ENCODE peak calls at places on chromosome 12, in six cellular contexts. One of them, this sample, is unnamed.
A peak's percentile ranks its signal among the peaks of the same experiment; 100 is the strongest.

GRCh38 chr12:104426926-104427546 is 29.7 kb upstream of the CHST11 start:
- DNase-seq in activated CD4-positive, CD25-positive, alpha-beta regulatory T cell treated with anti-CD3 and anti-CD28 coated beads, Interleukin-2, amount 50 U/mL, for 72 hours: no peak
- DNase-seq in tibial nerve: no peak
- DNase-seq in psoas muscle: no peak
- DNase-seq in anterior cingulate cortex: no peak
- DNase-seq in aorta: no peak
- DNase-seq in this sample: peak; percentile 36

GRCh38 chr12:102425109-102426009 is 55.0 kb downstream of the IGF1 start:
- DNase-seq in activated CD4-positive, CD25-positive, alpha-beta regulatory T cell treated with anti-CD3 and anti-CD28 coated beads, Interleukin-2, amount 50 U/mL, for 72 hours: no peak
- DNase-seq in tibial nerve: no peak
- DNase-seq in psoas muscle: no peak
- DNase-seq in anterior cingulate cortex: no peak
- DNase-seq in aorta: no peak
- DNase-seq in this sample: no peak

GRCh38 chr12:19064713-19065112 is 64.8 kb upstream of the PLEKHA5 start:
- DNase-seq in activated CD4-positive, CD25-positive, alpha-beta regulatory T cell treated with anti-CD3 and anti-CD28 coated beads, Interleukin-2, amount 50 U/mL, for 72 hours: no peak
- DNase-seq in tibial nerve: no peak
- DNase-seq in psoas muscle: no peak
- DNase-seq in anterior cingulate cortex: no peak
- DNase-seq in aorta: no peak
- DNase-seq in this sample: no peak

GRCh38 chr12:26783133-26783531 is 49.9 kb downstream of the ITPR2 start:
- DNase-seq in activated CD4-positive, CD25-positive, alpha-beta regulatory T cell treated with anti-CD3 and anti-CD28 coated beads, Interleukin-2, amount 50 U/mL, for 72 hours: no peak
- DNase-seq in tibial nerve: no peak
- DNase-seq in psoas muscle: no peak
- DNase-seq in anterior cingulate cortex: no peak
- DNase-seq in aorta: no peak
- DNase-seq in this sample: no peak

GRCh38 chr12:103571286-103571685 is 15.8 kb upstream of the STAB2 start:
- DNase-seq in activated CD4-positive, CD25-positive, alpha-beta regulatory T cell treated with anti-CD3 and anti-CD28 coated beads, Interleukin-2, amount 50 U/mL, for 72 hours: no peak
- DNase-seq in tibial nerve: no peak
- DNase-seq in psoas muscle: no peak
- DNase-seq in anterior cingulate cortex: peak; percentile 7
- DNase-seq in aorta: no peak
- DNase-seq in this sample: peak; percentile 49

GRCh38 chr12:82203076-82203475 is 155.1 kb downstream of the CCDC59 start:
- DNase-seq in activated CD4-positive, CD25-positive, alpha-beta regulatory T cell treated with anti-CD3 and anti-CD28 coated beads, Interleukin-2, amount 50 U/mL, for 72 hours: no peak
- DNase-seq in tibial nerve: no peak
- DNase-seq in psoas muscle: no peak
- DNase-seq in anterior cingulate cortex: no peak
- DNase-seq in aorta: no peak
- DNase-seq in this sample: no peak

GRCh38 chr12:105474672-105475071 is 144.2 kb downstream of the C12orf75 start:
- DNase-seq in activated CD4-positive, CD25-positive, alpha-beta regulatory T cell treated with anti-CD3 and anti-CD28 coated beads, Interleukin-2, amount 50 U/mL, for 72 hours: no peak
- DNase-seq in tibial nerve: no peak
- DNase-seq in psoas muscle: no peak
- DNase-seq in anterior cingulate cortex: no peak
- DNase-seq in aorta: no peak
- DNase-seq in this sample: no peak

GRCh38 chr12:128797119-128798118 is 26.3 kb downstream of the SLC15A4 start:
- DNase-seq in activated CD4-positive, CD25-positive, alpha-beta regulatory T cell treated with anti-CD3 and anti-CD28 coated beads, Interleukin-2, amount 50 U/mL, for 72 hours: no peak
- DNase-seq in tibial nerve: no peak
- DNase-seq in psoas muscle: peak; percentile 52
- DNase-seq in anterior cingulate cortex: no peak
- DNase-seq in aorta: no peak
- DNase-seq in this sample: no peak

GRCh38 chr12:124625867-124626675 is 58.7 kb upstream of the NCOR2 start:
- DNase-seq in activated CD4-positive, CD25-positive, alpha-beta regulatory T cell treated with anti-CD3 and anti-CD28 coated beads, Interleukin-2, amount 50 U/mL, for 72 hours: no peak
- DNase-seq in tibial nerve: peak; percentile 88
- DNase-seq in psoas muscle: peak; percentile 92
- DNase-seq in anterior cingulate cortex: no peak
- DNase-seq in aorta: peak; percentile 95
- DNase-seq in this sample: peak; percentile 96

This sample was measured in SW480.